ENCODE peak calls at places on chromosomes 6 and 20, in ten cellular contexts. One of them, this sample, is unnamed.

GRCh38 chr20:61608275-61609085 is 356.4 kb downstream of the CDH4 start:
- DNase-seq in HS-5: no peak
- DNase-seq in stimulated activated effector memory CD8-positive, alpha-beta T cell treated with anti-CD3 and anti-CD28 coated beads, Interleukin-12 subunit alpha, Interleukin-12 subunit beta, amount 100 ng/mL, for 72 hours: no peak
- DNase-seq in AG04450: no peak
- DNase-seq in nephron progenitor cell: peak
- DNase-seq in A172: peak
- DNase-seq in stomach: no peak
- DNase-seq in NCI-H1694 treated with DMSO at 0.1 percent for 48 hours: no peak
- DNase-seq in NCI-H446: no peak
- DNase-seq in substantia nigra: no peak
- DNase-seq in this sample: no peak

GRCh38 chr6:11854418-11855165 is 76.0 kb upstream of the ADTRP start:
- DNase-seq in HS-5: peak
- DNase-seq in stimulated activated effector memory CD8-positive, alpha-beta T cell treated with anti-CD3 and anti-CD28 coated beads, Interleukin-12 subunit alpha, Interleukin-12 subunit beta, amount 100 ng/mL, for 72 hours: no peak
- DNase-seq in AG04450: peak
- DNase-seq in nephron progenitor cell: no peak
- DNase-seq in A172: peak
- DNase-seq in stomach: no peak
- DNase-seq in NCI-H1694 treated with DMSO at 0.1 percent for 48 hours: no peak
- DNase-seq in NCI-H446: no peak
- DNase-seq in substantia nigra: no peak
- DNase-seq in this sample: no peak

GRCh38 chr6:45946352-45946751 is 69.3 kb downstream of the CLIC5 start:
- DNase-seq in HS-5: peak
- DNase-seq in stimulated activated effector memory CD8-positive, alpha-beta T cell treated with anti-CD3 and anti-CD28 coated beads, Interleukin-12 subunit alpha, Interleukin-12 subunit beta, amount 100 ng/mL, for 72 hours: no peak
- DNase-seq in AG04450: peak
- DNase-seq in nephron progenitor cell: no peak
- DNase-seq in A172: no peak
- DNase-seq in stomach: no peak
- DNase-seq in NCI-H1694 treated with DMSO at 0.1 percent for 48 hours: no peak
- DNase-seq in NCI-H446: peak
- DNase-seq in substantia nigra: no peak
- DNase-seq in this sample: peak

GRCh38 chr6:33248643-33248931 is 23.1 kb downstream of the VPS52 start:
- DNase-seq in HS-5: peak
- DNase-seq in stimulated activated effector memory CD8-positive, alpha-beta T cell treated with anti-CD3 and anti-CD28 coated beads, Interleukin-12 subunit alpha, Interleukin-12 subunit beta, amount 100 ng/mL, for 72 hours: no peak
- DNase-seq in AG04450: no peak
- DNase-seq in nephron progenitor cell: no peak
- DNase-seq in A172: no peak
- DNase-seq in stomach: peak
- DNase-seq in NCI-H1694 treated with DMSO at 0.1 percent for 48 hours: no peak
- DNase-seq in NCI-H446: peak
- DNase-seq in substantia nigra: peak
- DNase-seq in this sample: no peak

GRCh38 chr6:153231048-153231635 is 100.1 kb upstream of the RGS17 start:
- DNase-seq in HS-5: peak
- DNase-seq in stimulated activated effector memory CD8-positive, alpha-beta T cell treated with anti-CD3 and anti-CD28 coated beads, Interleukin-12 subunit alpha, Interleukin-12 subunit beta, amount 100 ng/mL, for 72 hours: no peak
- DNase-seq in AG04450: peak
- DNase-seq in nephron progenitor cell: peak
- DNase-seq in A172: peak
- DNase-seq in stomach: peak
- DNase-seq in NCI-H1694 treated with DMSO at 0.1 percent for 48 hours: peak
- DNase-seq in NCI-H446: peak
- DNase-seq in substantia nigra: peak
- DNase-seq in this sample: peak

GRCh38 chr6:146315321-146316254 is 228.0 kb upstream of the RAB32 start:
- DNase-seq in HS-5: no peak
- DNase-seq in stimulated activated effector memory CD8-positive, alpha-beta T cell treated with anti-CD3 and anti-CD28 coated beads, Interleukin-12 subunit alpha, Interleukin-12 subunit beta, amount 100 ng/mL, for 72 hours: no peak
- DNase-seq in AG04450: no peak
- DNase-seq in nephron progenitor cell: no peak
- DNase-seq in A172: no peak
- DNase-seq in stomach: no peak
- DNase-seq in NCI-H1694 treated with DMSO at 0.1 percent for 48 hours: no peak
- DNase-seq in NCI-H446: no peak
- DNase-seq in substantia nigra: no peak
- DNase-seq in this sample: no peak

GRCh38 chr6:111709615-111710398 is 104.1 kb upstream of the TRAF3IP2 start:
- DNase-seq in HS-5: peak
- DNase-seq in stimulated activated effector memory CD8-positive, alpha-beta T cell treated with anti-CD3 and anti-CD28 coated beads, Interleukin-12 subunit alpha, Interleukin-12 subunit beta, amount 100 ng/mL, for 72 hours: no peak
- DNase-seq in AG04450: no peak
- DNase-seq in nephron progenitor cell: peak
- DNase-seq in A172: peak
- DNase-seq in stomach: peak
- DNase-seq in NCI-H1694 treated with DMSO at 0.1 percent for 48 hours: peak
- DNase-seq in NCI-H446: peak
- DNase-seq in substantia nigra: peak
- DNase-seq in this sample: no peak

GRCh38 chr6:142946181-142946923 is 1.4 kb upstream of the HIVEP2 start:
- DNase-seq in HS-5: peak
- DNase-seq in stimulated activated effector memory CD8-positive, alpha-beta T cell treated with anti-CD3 and anti-CD28 coated beads, Interleukin-12 subunit alpha, Interleukin-12 subunit beta, amount 100 ng/mL, for 72 hours: peak
- DNase-seq in AG04450: peak
- DNase-seq in nephron progenitor cell: peak
- DNase-seq in A172: peak
- DNase-seq in stomach: peak
- DNase-seq in NCI-H1694 treated with DMSO at 0.1 percent for 48 hours: peak
- DNase-seq in NCI-H446: peak
- DNase-seq in substantia nigra: peak
- DNase-seq in this sample: peak